ENCODE peak calls at places on chromosome 3, in seven cellular contexts. W is stimulated activated CD8-positive, alpha-beta memory T cell treated with anti-CD3 and anti-CD28 coated beads, Interleukin-7, amount 100 ng/mL, for 4 hours; H is heart right ventricle; M is astrocyte; T is AG08396; N is mesenchymal stem cell; X is activated CD4-positive, alpha-beta T cell treated with anti-CD3 and anti-CD28 coated beads, Interleukin-2, amount 50 U/mL, for 48 hours. C is an unnamed sample.
A peak's percentile ranks its signal among the peaks of the same experiment; 100 is the strongest.

GRCh38 chr3:14634763-14635400 is 16.7 kb upstream of the CCDC174 start:
- DNase-seq in H (no peak), M (peak; percentile 18), T (no peak), X (no peak), N (no peak), W (no peak), C (no peak)

GRCh38 chr3:69164296-69164695 is 41.9 kb upstream of the LMOD3 start:
- DNase-seq in W (no peak), X (no peak), H (no peak), M (no peak), N (no peak), T (no peak), C (no peak)

GRCh38 chr3:118666-119065 is 77.9 kb upstream of the CHL1 start:
- DNase-seq in X (no peak), W (no peak), T (no peak), N (no peak), M (no peak), H (no peak), C (no peak)

GRCh38 chr3:169453256-169454059 is 210.1 kb downstream of the MECOM start:
- DNase-seq in W (no peak), M (no peak), X (no peak), N (no peak), H (no peak), T (no peak), C (no peak)

GRCh38 chr3:44055951-44056350 is 185.7 kb upstream of the TOPAZ1 start:
- DNase-seq in N (peak; percentile 11), T (peak; percentile 21), X (no peak), M (peak; percentile 78), H (no peak), W (no peak), C (no peak)

GRCh38 chr3:30664449-30664848 is 58.0 kb downstream of the TGFBR2 start:
- DNase-seq in H (no peak), T (no peak), N (no peak), X (no peak), M (no peak), W (no peak), C (no peak)

GRCh38 chr3:94063497-94064119 is 747 bp downstream of the NSUN3 start:
- DNase-seq in M (no peak), T (no peak), H (no peak), N (no peak), W (no peak), X (no peak), C (no peak)

GRCh38 chr3:138348107-138348949 is at the start of gene MRAS:
- DNase-seq in N (peak; percentile 84), T (peak; percentile 91), H (peak; percentile 83), M (peak; percentile 73), X (peak; percentile 38), W (no peak), C (peak; percentile 74)

GRCh38 chr3:59877679-59878427 is 828.0 kb upstream of the CFAP20DC start:
- DNase-seq in T (no peak), N (no peak), X (no peak), M (peak; percentile 69), W (no peak), H (no peak), C (no peak)

GRCh38 chr3:56355570-56356185 is 112.6 kb downstream of the ERC2 start:
- DNase-seq in T (no peak), M (peak; percentile 3), X (no peak), W (no peak), H (no peak), N (peak; percentile 26), C (no peak)

C was measured in foreskin melanocyte.